ENCODE peak calls at places on chromosomes 12 and 14, in nine cellular contexts. X is NCI-H1694; T is fibroblast of lung; M is neural crest cell; B is stimulated activated CD4-positive, alpha-beta T cell treated with anti-CD3 and anti-CD28 coated beads, TNF-alpha, amount 100 ng/mL, for 48 hours; R is caudate nucleus; D is T-helper 1 cell; S is EL; Z is astrocyte. L is an unnamed sample.

GRCh38 chr14:44759263-44759662 is 202.5 kb downstream of the KLHL28 start:
- DNase-seq in X (no peak), T (no peak), M (no peak), B (no peak), R (no peak), D (no peak), S (no peak), Z (no peak), L (no peak)

GRCh38 chr14:52400846-52401245 is 86.7 kb downstream of the PTGER2 start:
- DNase-seq in X (no peak), T (no peak), M (no peak), B (no peak), R (no peak), D (no peak), S (no peak), Z (no peak), L (no peak)

GRCh38 chr14:68981539-68981976 is 2.5 kb upstream of the ACTN1 start:
- DNase-seq in X (no peak), T (no peak), M (no peak), B (no peak), R (no peak), D (no peak), S (peak; percentile 83), Z (peak; percentile 90), L (peak; percentile 86)

GRCh38 chr12:53208435-53208834 is 1.4 kb upstream of the ITGB7 start:
- DNase-seq in X (no peak), T (no peak), M (no peak), B (no peak), R (no peak), D (no peak), S (no peak), Z (no peak), L (peak; percentile 59)

GRCh38 chr14:42353315-42353714 is 746.6 kb downstream of the LRFN5 start:
- DNase-seq in X (no peak), T (no peak), M (no peak), B (no peak), R (no peak), D (no peak), S (no peak), Z (no peak), L (no peak)

GRCh38 chr12:23949212-23950010 is at the start of gene SOX5:
- DNase-seq in X (peak; percentile 32), T (peak; percentile 83), M (peak; percentile 48), B (no peak), R (no peak), D (no peak), S (no peak), Z (peak; percentile 75), L (peak; percentile 8)

GRCh38 chr14:23415821-23416480 is 7.9 kb upstream of the MYH6 start:
- DNase-seq in X (no peak), T (no peak), M (no peak), B (no peak), R (no peak), D (no peak), S (no peak), Z (no peak), L (no peak)

GRCh38 chr12:57101892-57102695 is 9.1 kb downstream of the STAT6 start:
- DNase-seq in X (no peak), T (no peak), M (no peak), B (no peak), R (no peak), D (no peak), S (no peak), Z (no peak), L (peak; percentile 60)

GRCh38 chr14:105187935-105188524 is 6.9 kb upstream of the NUDT14 start:
- DNase-seq in X (no peak), T (no peak), M (no peak), B (no peak), R (no peak), D (no peak), S (no peak), Z (no peak), L (no peak)

GRCh38 chr14:44149597-44149996 is 357.5 kb downstream of the FSCB start:
- DNase-seq in X (peak; percentile 58), T (peak; percentile 13), M (peak; percentile 32), B (no peak), R (no peak), D (no peak), S (no peak), Z (no peak), L (no peak)

GRCh38 chr12:116113398-116114130 is 163.9 kb downstream of the MED13L start:
- DNase-seq in X (no peak), T (no peak), M (no peak), B (no peak), R (no peak), D (no peak), S (no peak), Z (no peak), L (no peak)

GRCh38 chr12:52615912-52616311 is 2.4 kb downstream of the KRT73 start:
- DNase-seq in X (no peak), T (no peak), M (no peak), B (no peak), R (no peak), D (no peak), S (no peak), Z (no peak), L (no peak)

GRCh38 chr12:90627180-90627896 is 327.6 kb downstream of the CCER1 start:
- DNase-seq in X (no peak), T (no peak), M (no peak), B (no peak), R (no peak), D (no peak), S (no peak), Z (peak; percentile 45), L (no peak)

GRCh38 chr12:122079532-122080081 is 1.1 kb downstream of the MLXIP start:
- DNase-seq in X (no peak), T (no peak), M (no peak), B (no peak), R (no peak), D (no peak), S (peak; percentile 16), Z (no peak), L (peak; percentile 81)

GRCh38 chr12:98909749-98910148 is 264.7 kb downstream of the APAF1 start:
- DNase-seq in X (no peak), T (no peak), M (no peak), B (no peak), R (no peak), D (no peak), S (no peak), Z (no peak), L (no peak)

GRCh38 chr12:95857151-95857550 is 1.6 kb upstream of the SNRPF start:
- DNase-seq in X (no peak), T (no peak), M (no peak), B (no peak), R (no peak), D (no peak), S (peak; percentile 18), Z (no peak), L (no peak)

GRCh38 chr14:104343690-104344640 is 205.6 kb downstream of the KIF26A start:
- DNase-seq in X (no peak), T (no peak), M (no peak), B (no peak), R (no peak), D (no peak), S (no peak), Z (no peak), L (peak; percentile 55)

GRCh38 chr14:53613404-53614253 is 343.0 kb downstream of the BMP4 start:
- DNase-seq in X (no peak), T (peak; percentile 67), M (no peak), B (no peak), R (no peak), D (no peak), S (peak; percentile 45), Z (peak; percentile 57), L (no peak)

GRCh38 chr14:50347521-50347920 is 35.4 kb downstream of the DMAC2L start:
- DNase-seq in X (no peak), T (peak; percentile 66), M (no peak), B (no peak), R (no peak), D (no peak), S (peak; percentile 71), Z (peak; percentile 55), L (no peak)

GRCh38 chr12:99450231-99450630 is 197.3 kb upstream of the GARIN6 start:
- DNase-seq in X (no peak), T (no peak), M (no peak), B (no peak), R (no peak), D (no peak), S (no peak), Z (peak; percentile 27), L (no peak)

GRCh38 chr14:36952702-36953101 is 219.7 kb downstream of the SLC25A21 start:
- DNase-seq in X (no peak), T (no peak), M (no peak), B (no peak), R (no peak), D (no peak), S (peak; percentile 84), Z (peak; percentile 75), L (peak; percentile 3)

GRCh38 chr14:95255487-95255886 is 64.2 kb downstream of the CLMN start:
- DNase-seq in X (no peak), T (peak; percentile 32), M (peak; percentile 58), B (no peak), R (no peak), D (no peak), S (peak; percentile 34), Z (peak; percentile 71), L (no peak)

GRCh38 chr14:104394606-104394910 is 185.0 kb upstream of the C14orf180 start:
- DNase-seq in X (no peak), T (no peak), M (no peak), B (no peak), R (no peak), D (no peak), S (no peak), Z (no peak), L (peak; percentile 63)

GRCh38 chr14:78498062-78498595 is 328.0 kb downstream of the NRXN3 start:
- DNase-seq in X (no peak), T (no peak), M (no peak), B (no peak), R (no peak), D (no peak), S (no peak), Z (no peak), L (no peak)

GRCh38 chr12:85784096-85784720 is 52.0 kb downstream of the RASSF9 start:
- DNase-seq in X (no peak), T (peak; percentile 26), M (no peak), B (no peak), R (no peak), D (no peak), S (no peak), Z (peak; percentile 44), L (peak; percentile 9)

GRCh38 chr12:116346222-116346621 is 68.7 kb upstream of the MED13L start:
- DNase-seq in X (no peak), T (peak; percentile 8), M (no peak), B (no peak), R (no peak), D (no peak), S (no peak), Z (peak; percentile 46), L (no peak)

GRCh38 chr14:73759183-73759713 is 45.1 kb upstream of the PNMA1 start:
- DNase-seq in X (no peak), T (peak; percentile 54), M (peak; percentile 33), B (no peak), R (peak; percentile 33), D (peak; percentile 66), S (peak; percentile 59), Z (peak; percentile 39), L (peak; percentile 96)

GRCh38 chr14:69586420-69586819 is 11.7 kb upstream of the CCDC177 start:
- DNase-seq in X (no peak), T (no peak), M (no peak), B (no peak), R (no peak), D (no peak), S (no peak), Z (no peak), L (no peak)

GRCh38 chr12:131783915-131784541 is 44.2 kb upstream of the MMP17 start:
- DNase-seq in X (no peak), T (peak; percentile 82), M (no peak), B (no peak), R (no peak), D (no peak), S (peak; percentile 90), Z (peak; percentile 84), L (peak; percentile 96)

L was measured in osteoblast.